ENCODE peak calls at places on chromosomes 6 and 20, in four cellular contexts. B, I, D and L are unnamed samples.

GRCh38 chr20:20228351-20228750 is 139.6 kb upstream of the INSM1 start:
- DNase-seq in B (no peak), I (no peak), D (no peak), L (no peak)

GRCh38 chr6:25476126-25476525 is 175.9 kb upstream of the SCGN start:
- DNase-seq in B (no peak), I (no peak), D (no peak), L (no peak)

GRCh38 chr6:154399097-154399496 is 42.5 kb upstream of the IPCEF1 start:
- DNase-seq in B (no peak), I (no peak), D (no peak), L (no peak)

GRCh38 chr6:105926318-105926717 is 159.8 kb upstream of the PRDM1 start:
- DNase-seq in B (no peak), I (no peak), D (no peak), L (no peak)

GRCh38 chr6:140441256-140441655 is 1066.8 kb upstream of the CITED2 start:
- DNase-seq in B (no peak), I (no peak), D (no peak), L (no peak)

GRCh38 chr6:136547336-136547735 is 2.9 kb downstream of the MAP7 start:
- DNase-seq in B (no peak), I (no peak), D (no peak), L (no peak)

GRCh38 chr6:126721581-126722145 is 381.7 kb downstream of the CENPW start:
- DNase-seq in B (no peak), I (no peak), D (peak; percentile 99), L (no peak)

GRCh38 chr6:38725414-38726183 is 10.5 kb downstream of the DNAH8 start:
- DNase-seq in B (no peak), I (no peak), D (no peak), L (no peak)